ENCODE peak calls at places on chromosomes 13 and 19, in six cellular contexts. F is GM23338, U is astrocyte of the hippocampus, G is bronchial epithelial cell, B is DMS79 treated with DMSO at 0.1 percent for 48 hours, I is RWPE1. P is an unnamed sample.

GRCh38 chr19:44689290-44690130 is 9.4 kb upstream of the CEACAM16 start:
- DNase-seq in U (peak), G (peak), I (no peak), F (peak), B (peak), P (peak)

GRCh38 chr19:22144394-22144793 is 52.4 kb downstream of the ZNF676 start:
- DNase-seq in I (no peak), F (peak), G (no peak), B (no peak), U (peak), P (peak)

GRCh38 chr19:31548941-31549340 is 199.7 kb upstream of the TSHZ3 start:
- DNase-seq in G (no peak), U (peak), F (peak), B (no peak), I (no peak), P (peak)

GRCh38 chr13:41356788-41357187 is 45.7 kb downstream of the NAA16 start:
- DNase-seq in F (no peak), G (peak), U (no peak), B (no peak), I (no peak), P (no peak)

GRCh38 chr19:30473334-30473867 is 101.2 kb downstream of the ZNF536 start:
- DNase-seq in F (no peak), G (peak), U (no peak), I (no peak), B (no peak), P (no peak)

GRCh38 chr13:99029576-99029975 is 51.7 kb upstream of the DOCK9 start:
- DNase-seq in G (no peak), F (no peak), I (no peak), B (no peak), U (no peak), P (no peak)

GRCh38 chr19:269241-269640 is 22.0 kb downstream of the PLPP2 start:
- DNase-seq in U (no peak), I (no peak), G (no peak), F (no peak), B (no peak), P (no peak)

GRCh38 chr13:113747291-113747833 is 11.7 kb upstream of the TMEM255B start:
- DNase-seq in I (no peak), U (no peak), F (no peak), B (no peak), G (no peak), P (no peak)

GRCh38 chr19:1465191-1466016 is 13.6 kb downstream of the C19orf25 start:
- DNase-seq in U (no peak), G (peak), I (peak), F (peak), B (no peak), P (no peak)

GRCh38 chr13:82292334-82292733 is 1589.9 kb downstream of the SLITRK1 start:
- DNase-seq in B (no peak), G (no peak), F (no peak), I (no peak), U (no peak), P (no peak)

GRCh38 chr19:44553478-44554171 is 24.1 kb upstream of the CEACAM20 start:
- DNase-seq in F (no peak), B (no peak), G (peak), I (peak), U (no peak), P (no peak)

GRCh38 chr19:58055483-58055874 is 3.6 kb upstream of the ZNF135 start:
- DNase-seq in B (no peak), F (no peak), U (no peak), G (no peak), I (no peak), P (no peak)

GRCh38 chr13:101730420-101731000 is 278.0 kb downstream of the ITGBL1 start:
- DNase-seq in G (no peak), B (no peak), I (no peak), U (peak), F (no peak), P (no peak)

GRCh38 chr19:45578861-45579260 is 5.7 kb downstream of the OPA3 start:
- DNase-seq in F (no peak), U (no peak), I (no peak), G (no peak), B (no peak), P (no peak)

GRCh38 chr19:30733826-30734550 is 361.8 kb downstream of the ZNF536 start:
- DNase-seq in B (no peak), F (peak), U (peak), I (no peak), G (no peak), P (no peak)

GRCh38 chr13:108155185-108156106 is 59.9 kb downstream of the LIG4 start:
- DNase-seq in F (peak), B (peak), I (peak), G (peak), U (peak), P (peak)

GRCh38 chr13:112522578-112522977 is 65.4 kb downstream of the TUBGCP3 start:
- DNase-seq in U (peak), G (no peak), I (no peak), B (no peak), F (no peak), P (no peak)

GRCh38 chr19:29831041-29831548 is 19.3 kb downstream of the CCNE1 start:
- DNase-seq in F (no peak), U (no peak), B (no peak), G (peak), I (no peak), P (no peak)

GRCh38 chr13:87087741-87088140 is 583.4 kb upstream of the SLITRK5 start:
- DNase-seq in F (no peak), G (no peak), I (no peak), U (no peak), B (no peak), P (no peak)

GRCh38 chr13:98871727-98872126 is 106.1 kb downstream of the DOCK9 start:
- DNase-seq in B (no peak), I (no peak), U (no peak), G (no peak), F (no peak), P (no peak)

GRCh38 chr13:100506154-100506553 is 82.4 kb downstream of the GGACT start:
- DNase-seq in G (no peak), I (no peak), B (no peak), U (no peak), F (no peak), P (no peak)

GRCh38 chr19:40605201-40605971 is 4.2 kb downstream of the LTBP4 start:
- DNase-seq in G (peak), I (peak), U (peak), F (peak), B (peak), P (peak)

GRCh38 chr13:40916207-40916998 is 102.7 kb downstream of the ELF1 start:
- DNase-seq in G (peak), B (no peak), I (no peak), U (no peak), F (no peak), P (peak)

GRCh38 chr13:80824231-80824630 is 483.3 kb upstream of the SPRY2 start:
- DNase-seq in B (no peak), I (no peak), F (no peak), U (peak), G (no peak), P (no peak)

GRCh38 chr13:46526763-46527162 is 26.2 kb upstream of the LRCH1 start:
- DNase-seq in F (no peak), I (no peak), U (no peak), G (no peak), B (peak), P (no peak)

GRCh38 chr13:97188207-97188606 is 33.9 kb upstream of the MBNL2 start:
- DNase-seq in U (no peak), G (peak), I (peak), B (no peak), F (no peak), P (no peak)

GRCh38 chr19:48123907-48124675 is 13.5 kb upstream of the PLA2G4C start:
- DNase-seq in I (peak), U (peak), F (no peak), B (no peak), G (peak), P (no peak)

GRCh38 chr19:38515906-38516305 is 82.4 kb downstream of the RYR1 start:
- DNase-seq in G (no peak), F (no peak), B (no peak), I (no peak), U (no peak), P (no peak)

GRCh38 chr19:14369399-14370168 is 11.7 kb upstream of the ADGRE5 start:
- DNase-seq in U (peak), B (no peak), I (no peak), F (no peak), G (no peak), P (no peak)

GRCh38 chr13:108525867-108526266 is 103.5 kb upstream of the MYO16 start:
- DNase-seq in I (no peak), F (no peak), U (no peak), G (no peak), B (no peak), P (no peak)

GRCh38 chr19:38707512-38708114 is 36.7 kb downstream of the CAPN12 start:
- DNase-seq in G (no peak), I (no peak), F (no peak), U (peak), B (no peak), P (no peak)

GRCh38 chr19:56333506-56333905 is 18.9 kb upstream of the ZSCAN5A start:
- DNase-seq in B (peak), G (peak), I (peak), U (peak), F (peak), P (peak)

GRCh38 chr19:14166448-14166847 is 30.1 kb upstream of the ASF1B start:
- DNase-seq in I (no peak), G (no peak), U (no peak), F (no peak), B (no peak), P (no peak)

GRCh38 chr19:45213031-45213430 is 32.2 kb downstream of the EXOC3L2 start:
- DNase-seq in I (no peak), F (peak), B (no peak), G (no peak), U (no peak), P (no peak)

GRCh38 chr13:112245959-112246358 is 130.2 kb upstream of the SPACA7 start:
- DNase-seq in I (no peak), G (no peak), U (no peak), B (no peak), F (no peak), P (no peak)